ENCODE peak calls at places on chromosomes 7 and 10, in eight cellular contexts. I is endodermal cell; T is thoracic aorta; F is CD8-positive, alpha-beta T cell; H is IMR-90; K is neural progenitor cell; W is hepatocyte; Q is CD4-positive, CD25-positive, alpha-beta regulatory T cell. R is an unnamed sample.

GRCh38 chr7:155424301-155425010 is 33.5 kb upstream of the EN2 start:
- DNase-seq in K (no peak), W (no peak), I (no peak), T (no peak), H (no peak), F (no peak), Q (no peak), R (no peak)

GRCh38 chr7:158771213-158771817 is 58.0 kb downstream of the ESYT2 start:
- DNase-seq in K (no peak), W (no peak), I (no peak), H (no peak), T (no peak), F (no peak), Q (no peak), R (no peak)

GRCh38 chr7:17339952-17340351 is 41.5 kb downstream of the AHR start:
- DNase-seq in K (no peak), Q (no peak), T (no peak), H (no peak), I (no peak), F (no peak), W (no peak), R (no peak)

GRCh38 chr7:149427096-149427680 is 33.7 kb downstream of the ZNF777 start:
- DNase-seq in H (no peak), T (no peak), F (no peak), Q (no peak), I (no peak), K (peak; percentile 67), W (peak; percentile 46), R (peak; percentile 25)

GRCh38 chr10:75209325-75210192 is 1.0 kb upstream of the VDAC2 start:
- DNase-seq in H (peak; percentile 65), F (peak; percentile 88), I (peak; percentile 57), T (peak; percentile 43), W (peak; percentile 85), Q (peak; percentile 93), K (no peak), R (peak; percentile 91)

GRCh38 chr10:44380829-44381600 is 3.9 kb downstream of the CXCL12 start:
- DNase-seq in K (no peak), H (no peak), T (no peak), W (no peak), I (peak; percentile 53), Q (no peak), F (no peak), R (no peak)

GRCh38 chr7:23956769-23957556 is 246.9 kb downstream of the STK31 start:
- DNase-seq in T (no peak), W (peak; percentile 26), K (peak; percentile 75), I (no peak), H (peak; percentile 6), F (no peak), Q (no peak), R (peak; percentile 41)

GRCh38 chr10:124087672-124088634 is 5.4 kb downstream of the CHST15 start:
- DNase-seq in Q (no peak), F (no peak), I (no peak), T (no peak), W (no peak), H (no peak), K (no peak), R (no peak)

GRCh38 chr10:112722758-112723157 is 227.3 kb upstream of the TCF7L2 start:
- DNase-seq in T (no peak), K (no peak), Q (no peak), I (no peak), H (no peak), W (no peak), F (no peak), R (no peak)

GRCh38 chr7:139776486-139777303 is 1.1 kb downstream of the HIPK2 start:
- DNase-seq in T (no peak), W (peak; percentile 56), K (peak; percentile 42), H (peak; percentile 54), Q (peak; percentile 64), I (peak; percentile 61), F (peak; percentile 28), R (peak; percentile 86)

GRCh38 chr10:127922675-127923366 is 15.9 kb downstream of the PTPRE start:
- DNase-seq in Q (no peak), K (no peak), W (peak; percentile 81), F (no peak), H (peak; percentile 55), T (peak; percentile 66), I (no peak), R (no peak)

GRCh38 chr7:126210707-126211106 is 1042.0 kb downstream of the GRM8 start:
- DNase-seq in W (no peak), Q (no peak), H (no peak), F (no peak), T (no peak), K (no peak), I (no peak), R (no peak)

GRCh38 chr7:98287486-98287959 is 6.0 kb downstream of the BRI3 start:
- DNase-seq in K (no peak), I (peak; percentile 90), H (no peak), F (no peak), T (no peak), Q (no peak), W (peak; percentile 77), R (no peak)

GRCh38 chr10:87635498-87636312 is 24.0 kb upstream of the PAPSS2 start:
- DNase-seq in T (no peak), F (no peak), Q (peak; percentile 59), H (peak; percentile 85), K (no peak), W (peak; percentile 48), I (no peak), R (peak; percentile 53)

GRCh38 chr10:86182150-86182549 is 184.4 kb downstream of the GRID1 start:
- DNase-seq in Q (no peak), T (no peak), F (no peak), K (peak; percentile 7), W (no peak), I (no peak), H (no peak), R (no peak)

GRCh38 chr7:537911-538634 is 18.4 kb upstream of the PDGFA start:
- DNase-seq in T (no peak), Q (no peak), K (no peak), F (peak; percentile 3), I (peak; percentile 88), W (peak; percentile 95), H (peak; percentile 89), R (peak; percentile 80)

GRCh38 chr7:3089493-3089892 is 45.8 kb upstream of the CARD11 start:
- DNase-seq in K (peak; percentile 77), H (peak; percentile 6), T (no peak), W (peak; percentile 26), F (no peak), I (peak; percentile 89), Q (peak; percentile 41), R (no peak)

GRCh38 chr10:14953452-14954000 is 370 bp downstream of the DCLRE1C start:
- DNase-seq in F (no peak), W (peak; percentile 63), I (no peak), H (peak; percentile 67), K (peak; percentile 66), T (peak; percentile 7), Q (peak; percentile 46), R (peak; percentile 83)

DNA sequence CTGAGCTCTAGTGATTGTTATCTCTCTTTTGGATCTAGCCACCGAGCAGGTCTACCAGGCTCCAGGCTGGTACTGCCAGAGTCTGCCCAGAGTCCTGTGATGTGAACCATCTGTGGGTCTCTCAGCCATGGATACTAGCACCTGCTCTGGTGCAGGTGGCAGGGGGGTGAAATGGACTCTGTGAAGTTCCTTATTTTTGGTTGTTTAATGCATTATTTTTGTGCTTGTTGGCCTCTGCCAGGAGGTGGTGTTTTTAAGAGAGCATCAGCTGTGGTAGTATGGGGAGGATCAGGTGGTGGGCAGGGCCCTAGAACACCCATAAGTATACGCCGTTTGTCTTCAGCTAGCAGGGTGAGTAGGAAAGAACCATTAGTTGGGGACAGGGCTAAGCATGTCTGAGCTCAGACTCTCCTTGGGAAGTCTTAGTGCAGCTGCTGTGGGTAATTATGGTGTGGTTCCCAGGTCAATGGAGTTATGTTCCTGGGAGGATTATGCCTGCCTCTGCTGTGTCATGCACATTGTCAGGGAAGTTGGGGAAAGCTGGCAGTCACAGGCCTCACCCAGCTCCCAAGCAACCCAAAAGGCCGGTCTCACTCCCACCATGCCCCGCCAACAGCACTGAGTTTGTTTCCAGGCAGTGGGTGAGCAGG is 81.8 kb downstream of the NPSR1 start:
- DNase-seq in K (no peak), T (no peak), H (no peak), I (no peak), Q (no peak), F (no peak), W (no peak), R (no peak)
- H3K4me1 ChIP-seq in K (no peaks in the 10 kb centered on the region), T (no peaks in the 10 kb centered on the region), H (no peaks in the 10 kb centered on the region), I (no peaks in the 10 kb centered on the region), Q (no peaks in the 10 kb centered on the region), F (no peaks in the 10 kb centered on the region), W (no peaks in the 10 kb centered on the region), R (no peaks in the 10 kb centered on the region)

DNA sequence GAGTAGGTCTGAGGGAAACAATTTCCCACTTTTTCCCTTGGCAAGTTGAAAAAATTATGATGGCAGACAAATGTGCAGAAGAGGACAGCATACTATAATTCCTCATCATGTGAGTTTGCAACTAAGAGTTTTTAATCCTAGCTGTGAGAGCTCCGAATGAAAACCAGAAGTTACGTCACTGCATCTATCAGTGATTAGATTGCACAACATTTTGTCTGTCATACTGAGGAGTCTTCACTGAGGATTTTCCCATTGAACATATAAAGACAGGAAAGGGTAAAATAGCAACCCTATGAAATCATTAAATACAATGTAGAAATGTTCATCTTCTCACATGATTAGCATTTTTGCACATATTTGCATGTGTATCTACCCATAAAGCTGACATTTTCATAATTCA is 45.8 kb downstream of the ZNF736 start:
- DNase-seq in F (no peak), I (no peak), Q (no peak), K (no peak), H (no peak), T (no peak), W (no peak), R (no peak)
- H3K4me1 ChIP-seq in F (no peaks in the 10 kb centered on the region), I (no peaks in the 10 kb centered on the region), Q (no peaks in the 10 kb centered on the region), K (no peaks in the 10 kb centered on the region), H (no peaks in the 10 kb centered on the region), T (no peaks in the 10 kb centered on the region), W (no peaks in the 10 kb centered on the region), R (no peaks in the 10 kb centered on the region)

DNA sequence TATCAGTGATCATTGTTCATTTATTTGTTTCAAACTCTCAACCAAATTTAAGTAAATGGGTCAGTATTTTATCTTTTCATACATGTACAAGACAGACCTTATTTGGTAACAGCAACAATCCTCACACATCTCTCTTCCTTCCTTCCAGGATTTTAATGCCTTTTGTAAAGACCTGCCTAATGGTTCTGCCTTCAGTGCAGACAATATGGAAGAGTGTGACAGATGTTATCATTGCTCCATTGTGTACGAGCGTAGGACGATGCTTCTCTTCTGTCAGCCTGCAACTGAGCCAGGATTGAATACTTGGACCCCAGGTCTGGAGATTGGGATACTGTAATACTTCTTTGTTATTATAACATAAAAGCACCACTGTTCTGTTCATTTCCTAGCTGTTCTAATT is 6.3 kb downstream of the CAV2 start:
- DNase-seq in I (no peak), F (no peak), H (no peak), W (no peak), Q (no peak), T (no peak), K (no peak), R (no peak)
- H3K4me1 ChIP-seq in I (peaks cover 8% of the 10 kb centered on the region), F (peaks cover under 1% of the 10 kb centered on the region), H (peaks cover 5% of the 10 kb centered on the region), W (peaks cover 7% of the 10 kb centered on the region), Q (no peaks in the 10 kb centered on the region), T (peaks cover 68% of the 10 kb centered on the region), K (peaks cover 9% of the 10 kb centered on the region), R (peaks cover 33% of the 10 kb centered on the region)

DNA sequence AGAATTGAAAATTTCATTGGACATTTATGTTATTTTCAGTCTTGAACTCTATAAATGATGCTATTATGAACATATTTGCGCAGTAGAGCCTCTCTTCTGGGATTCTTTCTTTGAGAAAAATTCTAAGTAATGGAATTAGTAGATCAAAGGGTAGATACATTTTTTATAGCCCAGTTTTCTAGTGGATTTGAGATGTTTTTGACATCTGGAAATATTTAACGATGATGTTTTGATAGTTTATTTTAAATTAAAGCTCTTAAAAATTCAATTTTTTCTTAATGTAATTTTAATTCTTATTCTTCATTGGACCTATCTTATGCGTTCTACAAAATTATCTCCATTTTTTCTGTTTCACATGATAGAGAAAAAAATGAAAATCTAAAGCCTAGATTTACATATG is 103.0 kb downstream of the ADAM22 start:
- DNase-seq in K (no peak), Q (no peak), I (no peak), W (no peak), H (no peak), T (no peak), F (no peak), R (no peak)
- H3K4me1 ChIP-seq in K (no peaks in the 10 kb centered on the region), Q (no peaks in the 10 kb centered on the region), I (no peaks in the 10 kb centered on the region), W (no peaks in the 10 kb centered on the region), H (no peaks in the 10 kb centered on the region), T (peaks cover 16% of the 10 kb centered on the region), F (no peaks in the 10 kb centered on the region), R (peaks cover 22% of the 10 kb centered on the region)

R was measured in adipocyte.